ENCODE peak calls at places on chromosome 11, in four cellular contexts. U is brain microvascular endothelial cell; B is stimulated activated CD4-positive, alpha-beta T cell treated with anti-CD3 and anti-CD28 coated beads, Interleukin-2, amount 100 ng/mL, for 48 hours; C is A172. Z is an unnamed sample.

GRCh38 chr11:73975479-73975757 is 7.2 kb downstream of the UCP2 start:
- DNase-seq in C (no peak), B (no peak), U (no peak), Z (no peak)

GRCh38 chr11:45409587-45409986 is 123.4 kb upstream of the SYT13 start:
- DNase-seq in C (peak), U (no peak), B (no peak), Z (no peak)

GRCh38 chr11:3130269-3131071 is 34.6 kb downstream of the OSBPL5 start:
- DNase-seq in B (no peak), U (no peak), C (no peak), Z (no peak)

GRCh38 chr11:114237321-114238280 is 58.6 kb upstream of the NNMT start:
- DNase-seq in C (no peak), B (no peak), U (no peak), Z (no peak)

GRCh38 chr11:71407356-71407755 is 40.8 kb downstream of the DHCR7 start:
- DNase-seq in U (no peak), C (no peak), B (no peak), Z (no peak)

GRCh38 chr11:10388574-10388973 is 66.5 kb upstream of the AMPD3 start:
- DNase-seq in U (no peak), C (no peak), B (no peak), Z (no peak)

GRCh38 chr11:60971520-60971919 is at the start of gene CD6:
- DNase-seq in B (no peak), U (no peak), C (no peak), Z (peak)

GRCh38 chr11:77109236-77110019 is 6.8 kb downstream of the OMP start:
- DNase-seq in C (peak), B (no peak), U (no peak), Z (no peak)

GRCh38 chr11:120565436-120566155 is 54.0 kb downstream of the GRIK4 start:
- DNase-seq in C (no peak), B (no peak), U (no peak), Z (no peak)

GRCh38 chr11:38900156-38900679 is 2302.2 kb upstream of the RAG2 start:
- DNase-seq in B (no peak), U (no peak), C (no peak), Z (no peak)

GRCh38 chr11:111067994-111068393 is 177.5 kb upstream of the POU2AF2 start:
- DNase-seq in U (no peak), C (no peak), B (no peak), Z (no peak)

GRCh38 chr11:125496465-125496817 is 376 bp upstream of the FEZ1 start:
- DNase-seq in B (no peak), C (no peak), U (no peak), Z (no peak)

GRCh38 chr11:26558191-26558590 is 13.9 kb downstream of the MUC15 start:
- DNase-seq in B (no peak), C (no peak), U (no peak), Z (no peak)

Z was measured in effector CD8-positive, alpha-beta T cell.